ENCODE peak calls at places on chromosome 18, in nine cellular contexts. D is effector CD4-positive, alpha-beta T cell; I is skeletal muscle cell; B is RWPE1; X is Calu3; Q is lower lobe of right lung; R is iris pigment epithelial cell; E is ovary; K is central memory CD8-positive, alpha-beta T cell. G is an unnamed sample.

GRCh38 chr18:21998531-21998930 is 170.9 kb upstream of the GATA6 start:
- DNase-seq in I (no peak), R (no peak), Q (no peak), X (no peak), E (no peak), B (no peak), D (no peak), K (no peak), G (no peak)

GRCh38 chr18:23137093-23137640 is 1.9 kb downstream of the CABLES1 start:
- DNase-seq in D (no peak), Q (no peak), R (no peak), K (no peak), B (no peak), E (no peak), I (no peak), X (no peak), G (no peak)

GRCh38 chr18:23994361-23994902 is 20.1 kb upstream of the TTC39C start:
- DNase-seq in X (peak; percentile 47), Q (peak; percentile 61), E (peak; percentile 42), K (no peak), I (peak; percentile 85), D (peak; percentile 25), R (peak; percentile 86), B (peak; percentile 75), G (peak; percentile 76)

GRCh38 chr18:34809697-34810096 is 99.6 kb downstream of the DTNA start:
- DNase-seq in I (peak; percentile 12), K (no peak), D (no peak), X (peak; percentile 42), R (peak; percentile 51), B (no peak), Q (no peak), E (peak; percentile 60), G (no peak)

GRCh38 chr18:12023375-12023774 is 42.1 kb downstream of the IMPA2 start:
- DNase-seq in X (no peak), Q (no peak), R (no peak), E (no peak), D (no peak), K (no peak), B (no peak), I (no peak), G (no peak)

GRCh38 chr18:69490072-69490471 is 89.4 kb downstream of the DOK6 start:
- DNase-seq in X (no peak), D (no peak), Q (no peak), K (no peak), B (no peak), E (no peak), I (no peak), R (no peak), G (no peak)

GRCh38 chr18:25453556-25454269 is 101.7 kb upstream of the ZNF521 start:
- DNase-seq in K (no peak), E (no peak), B (no peak), X (no peak), I (no peak), Q (no peak), D (no peak), R (peak; percentile 91), G (peak; percentile 41)

GRCh38 chr18:59423251-59423650 is 64.2 kb upstream of the LMAN1 start:
- DNase-seq in B (no peak), I (peak; percentile 79), E (no peak), X (no peak), R (peak; percentile 60), Q (no peak), D (no peak), K (no peak), G (no peak)

GRCh38 chr18:79577451-79578395 is 101.9 kb upstream of the CTDP1 start:
- DNase-seq in D (no peak), R (peak; percentile 58), E (peak; percentile 77), Q (peak; percentile 48), I (no peak), K (no peak), B (no peak), X (no peak), G (no peak)

GRCh38 chr18:76983184-76983583 is 149.4 kb downstream of the MBP start:
- DNase-seq in X (peak; percentile 99), E (peak; percentile 74), I (peak; percentile 31), Q (peak; percentile 91), R (peak; percentile 74), D (peak; percentile 79), K (peak; percentile 80), B (peak; percentile 90), G (peak; percentile 32)

GRCh38 chr18:29154196-29154757 is 977.3 kb upstream of the CDH2 start:
- DNase-seq in B (no peak), I (peak; percentile 82), Q (no peak), D (no peak), X (no peak), E (no peak), R (peak; percentile 86), K (no peak), G (no peak)